ENCODE peak calls at places on chromosomes 13 and 19, in five cellular contexts. S is GM23338, M is breast epithelium, I is foreskin fibroblast, U is fibroblast of villous mesenchyme. E is an unnamed sample.

GRCh38 chr13:113034451-113035208 is 65.6 kb downstream of the MCF2L start:
- DNase-seq in S (peak), M (no peak), I (peak), U (peak), E (no peak)

GRCh38 chr19:49927526-49928264 is 1.3 kb upstream of the ATF5 start:
- DNase-seq in S (no peak), M (no peak), I (no peak), U (no peak), E (no peak)

GRCh38 chr13:100269837-100270236 is 180.9 kb downstream of the PCCA start:
- DNase-seq in S (no peak), M (no peak), I (peak), U (peak), E (no peak)

GRCh38 chr13:91031508-91031907 is 316.0 kb upstream of the MIR17HG start:
- DNase-seq in S (peak), M (no peak), I (no peak), U (no peak), E (no peak)

GRCh38 chr13:95644611-95645052 is at the start of gene DZIP1:
- DNase-seq in S (peak), M (no peak), I (peak), U (peak), E (peak)

GRCh38 chr13:49561064-49561410 is 24.3 kb downstream of the RCBTB1 start:
- DNase-seq in S (no peak), M (no peak), I (no peak), U (peak), E (no peak)

GRCh38 chr19:50795665-50796073 is 5.5 kb downstream of the ACP4 start:
- DNase-seq in S (no peak), M (no peak), I (no peak), U (no peak), E (no peak)

GRCh38 chr19:8528500-8528899 is 14.5 kb upstream of the ZNF414 start:
- DNase-seq in S (no peak), M (no peak), I (no peak), U (no peak), E (no peak)

GRCh38 chr19:3250675-3251074 is 26.2 kb downstream of the CELF5 start:
- DNase-seq in S (peak), M (no peak), I (peak), U (peak), E (no peak)

GRCh38 chr19:56566904-56567273 is 379 bp upstream of the ZNF470 start:
- DNase-seq in S (peak), M (peak), I (peak), U (no peak), E (peak)

GRCh38 chr13:88345171-88345847 is 674.1 kb downstream of the SLITRK5 start:
- DNase-seq in S (no peak), M (no peak), I (no peak), U (no peak), E (no peak)

GRCh38 chr13:51674276-51674675 is 90.0 kb downstream of the WDFY2 start:
- DNase-seq in S (peak), M (peak), I (no peak), U (no peak), E (peak)

GRCh38 chr19:5186293-5187050 is 154.1 kb downstream of the PTPRS start:
- DNase-seq in S (no peak), M (no peak), I (peak), U (peak), E (no peak)

GRCh38 chr19:48674216-48674809 is 1.5 kb upstream of the NTN5 start:
- DNase-seq in S (peak), M (no peak), I (no peak), U (no peak), E (no peak)

GRCh38 chr19:18871543-18871942 is 24.4 kb downstream of the CERS1 start:
- DNase-seq in S (no peak), M (no peak), I (no peak), U (no peak), E (no peak)

GRCh38 chr13:111629457-111629856 is 309.0 kb downstream of the TEX29 start:
- DNase-seq in S (no peak), M (no peak), I (no peak), U (no peak), E (no peak)

GRCh38 chr13:49356224-49356623 is 87.6 kb downstream of the CAB39L start:
- DNase-seq in S (no peak), M (no peak), I (peak), U (peak), E (no peak)

GRCh38 chr19:944171-944567 is 18.3 kb downstream of the ARID3A start:
- DNase-seq in S (no peak), M (no peak), I (no peak), U (peak), E (no peak)

DNA sequence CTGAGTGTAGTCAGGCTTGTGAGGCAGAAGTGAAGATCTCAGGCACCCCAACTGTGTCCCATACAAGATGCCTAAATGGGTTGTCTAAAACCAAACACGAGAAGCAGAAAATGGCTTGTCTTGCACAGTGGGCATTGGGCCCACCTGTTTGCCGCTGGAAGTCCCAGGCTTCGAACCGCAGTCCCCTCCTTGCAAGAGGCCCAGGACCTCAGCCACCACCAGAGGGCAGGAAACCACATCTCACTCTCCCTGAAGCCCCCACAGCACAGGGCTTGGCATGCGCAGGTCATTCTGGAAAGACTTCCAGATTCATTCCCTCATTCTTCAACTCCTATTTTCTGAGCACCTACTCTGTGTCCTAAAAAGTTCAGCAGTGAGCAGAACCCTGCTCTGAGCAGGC is 973.7 kb downstream of the UQCRFS1 start:
- DNase-seq in S (peak), M (no peak), I (no peak), U (no peak), E (peak)
- TF ChIP-seq CTCF in S (peak), M (no peak), I (no peak), U (no peak), E (peak)

GRCh38 chr13:39768962-39769361 is 113.5 kb downstream of the COG6 start:
- DNase-seq in S (no peak), M (no peak), I (no peak), U (no peak), E (no peak)

GRCh38 chr13:39767791-39768564 is 112.5 kb downstream of the COG6 start:
- DNase-seq in S (peak), M (no peak), I (peak), U (peak), E (no peak)

GRCh38 chr13:39766464-39767167 is 111.2 kb downstream of the COG6 start:
- DNase-seq in S (no peak), M (no peak), I (no peak), U (no peak), E (no peak)

GRCh38 chr13:39770514-39770913 is 115.1 kb downstream of the COG6 start:
- DNase-seq in S (no peak), M (no peak), I (no peak), U (no peak), E (no peak)

DNA sequence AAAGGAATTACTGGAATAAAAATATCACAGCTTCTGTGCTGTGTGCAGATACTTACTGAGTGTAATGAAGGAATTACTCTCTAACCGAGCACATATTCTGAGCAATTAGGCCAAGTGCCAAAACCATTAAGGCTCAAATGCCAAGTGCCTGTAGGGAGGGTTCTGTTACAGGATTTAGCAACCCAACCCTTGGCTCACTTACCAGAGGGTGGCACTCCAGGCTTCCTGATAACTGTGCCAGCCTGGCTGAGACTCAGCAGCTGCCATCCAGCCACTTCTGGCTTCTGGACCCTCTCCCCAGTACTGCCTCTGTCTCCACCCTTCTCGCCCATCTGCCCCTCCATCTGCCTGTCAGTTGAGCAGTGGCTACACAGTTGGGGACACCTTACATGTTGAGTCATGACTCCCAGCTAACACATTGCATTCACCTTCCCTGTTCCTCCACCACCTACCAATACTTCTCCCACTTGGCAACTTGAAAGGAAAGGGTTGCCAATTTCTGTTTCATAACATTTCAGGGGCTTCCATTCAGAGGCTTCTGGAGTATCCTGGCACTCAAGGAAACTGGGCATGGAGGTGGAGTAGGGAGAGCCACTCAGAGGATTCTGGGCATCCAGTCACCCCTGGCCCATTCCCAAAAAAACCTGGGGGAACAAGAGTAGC is 110.5 kb downstream of the COG6 start:
- DNase-seq in S (peak), M (no peak), I (peak), U (peak), E (no peak)
- TF ChIP-seq CTCF in S (peak), M (peak), I (no peak), U (peak), E (no peak)

GRCh38 chr19:10816691-10817090 is 19.3 kb downstream of the TMED1 start:
- DNase-seq in S (no peak), M (no peak), I (peak), U (peak), E (no peak)

GRCh38 chr19:10818306-10819123 is 17.5 kb downstream of the TMED1 start:
- DNase-seq in S (no peak), M (no peak), I (peak), U (no peak), E (no peak)

GRCh38 chr19:10817291-10818038 is 18.5 kb downstream of the TMED1 start:
- DNase-seq in S (peak), M (no peak), I (peak), U (peak), E (no peak)

GRCh38 chr19:10819124-10820060 is 16.6 kb downstream of the TMED1 start:
- DNase-seq in S (no peak), M (no peak), I (no peak), U (no peak), E (no peak)

GRCh38 chr19:10820173-10820572 is 15.8 kb downstream of the TMED1 start:
- DNase-seq in S (peak), M (no peak), I (peak), U (no peak), E (no peak)
- TF ChIP-seq CTCF in S (peak), M (no peak), I (peak), U (peak), E (peak)

GRCh38 chr13:33606692-33607091 is 211.3 kb upstream of the RFC3 start:
- DNase-seq in S (peak), M (no peak), I (peak), U (peak), E (no peak)
- TF ChIP-seq CTCF in S (peak), M (no peak), I (peak), U (peak), E (no peak)

GRCh38 chr13:57137631-57138030 is 3.1 kb upstream of the PRR20A start:
- DNase-seq in S (no peak), M (no peak), I (no peak), U (no peak), E (no peak)
- TF ChIP-seq CTCF in S (no peak), M (no peak), I (no peak), U (no peak), E (no peak)

DNA sequence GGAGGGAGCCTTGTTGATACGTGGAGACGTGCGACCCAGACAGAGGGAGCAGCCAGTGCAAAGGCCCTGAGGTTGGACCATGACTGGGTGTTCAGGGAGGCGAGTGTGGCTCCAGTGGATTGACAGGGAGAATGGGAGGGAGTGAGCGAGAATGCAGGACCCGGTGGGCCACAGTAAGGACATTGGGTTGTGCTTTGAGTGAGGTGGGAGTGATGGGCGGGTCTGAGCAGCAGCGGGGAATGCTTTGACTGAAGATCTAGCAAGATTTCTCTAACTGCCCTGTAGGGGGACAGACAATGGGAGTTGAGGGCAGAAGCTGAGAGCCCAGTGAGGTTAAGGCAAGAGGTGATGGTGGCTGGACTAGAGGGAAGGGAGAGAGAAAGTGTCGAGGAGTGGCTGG is 7.7 kb upstream of the NANOS2 start:
- DNase-seq in S (peak), M (no peak), I (no peak), U (no peak), E (no peak)
- TF ChIP-seq CTCF in S (peak), M (no peak), I (no peak), U (peak), E (peak)

DNA sequence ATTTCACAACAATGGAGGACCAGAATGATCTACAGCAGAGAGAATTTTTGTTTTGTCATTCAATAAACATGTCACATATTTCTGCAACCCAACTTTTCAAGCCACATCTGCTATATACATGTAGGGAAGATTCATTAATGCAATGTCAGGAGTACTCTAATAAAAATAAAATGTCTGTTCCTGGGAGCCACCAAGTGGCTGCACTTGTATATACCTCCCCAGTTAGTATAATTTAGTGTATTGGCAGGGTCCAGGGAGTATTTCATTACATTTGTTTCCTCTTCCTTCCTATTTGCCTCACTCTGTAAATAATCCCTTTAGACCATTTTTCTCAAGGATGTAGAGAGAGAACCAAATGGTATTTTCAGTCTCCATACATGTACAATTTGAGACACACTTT is 1169.0 kb downstream of the DIAPH3 start:
- DNase-seq in S (peak), M (no peak), I (no peak), U (no peak), E (no peak)
- TF ChIP-seq CTCF in S (peak), M (no peak), I (no peak), U (no peak), E (peak)

GRCh38 chr19:39435499-39436349 is at the start of gene RPS16:
- DNase-seq in S (peak), M (peak), I (peak), U (peak), E (peak)
- TF ChIP-seq CTCF in S (no peak), M (no peak), I (no peak), U (no peak), E (no peak)

DNA sequence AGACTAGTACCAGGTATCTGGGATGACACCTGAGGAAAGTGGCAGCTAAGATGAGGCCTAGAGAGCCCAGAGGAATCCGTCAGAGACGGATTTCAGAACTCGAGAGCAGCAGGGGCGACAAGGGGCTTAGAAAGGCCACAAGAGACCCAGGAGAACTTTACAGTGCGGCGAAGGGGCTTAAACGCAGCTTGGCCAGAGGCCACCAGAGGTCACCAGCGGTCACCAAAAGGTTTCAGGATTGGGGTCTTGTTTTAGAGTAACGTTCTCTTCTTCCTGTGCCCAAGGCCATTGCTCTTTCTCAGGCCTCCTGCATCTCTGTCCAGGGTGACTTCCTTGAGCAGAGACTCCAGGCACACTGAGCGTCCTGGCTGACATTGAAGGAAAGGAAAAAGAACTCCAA is 2.2 kb downstream of the ZSCAN22 start:
- DNase-seq in S (peak), M (no peak), I (peak), U (no peak), E (peak)
- TF ChIP-seq CTCF in S (peak), M (no peak), I (no peak), U (peak), E (peak)

E was measured in progenitor cell of endocrine pancreas.